ENCODE peak calls at places on chromosomes 1 and 21, in four cellular contexts. G is sciatic nerve, M is AG04449, R is GF-D8. X is an unnamed sample.

GRCh38 chr21:38088916-38089762 is 167.7 kb upstream of the KCNJ15 start:
- DNase-seq in R (no peak), M (no peak), G (no peak), X (no peak)

GRCh38 chr1:47554901-47555300 is 117.1 kb downstream of the FOXD2 start:
- DNase-seq in G (no peak), R (no peak), M (peak; percentile 19), X (no peak)

GRCh38 chr1:232463226-232463625 is 166.7 kb downstream of the SIPA1L2 start:
- DNase-seq in G (no peak), M (no peak), R (no peak), X (no peak)

GRCh38 chr1:243917863-243918565 is 68.0 kb upstream of the AKT3 start:
- DNase-seq in M (no peak), G (no peak), R (no peak), X (no peak)

GRCh38 chr1:119542492-119542946 is 35.5 kb downstream of the HSD3B1 start:
- DNase-seq in R (no peak), G (no peak), M (no peak), X (no peak)

GRCh38 chr21:41653944-41654625 is 112.8 kb downstream of the RIPK4 start:
- DNase-seq in R (no peak), M (peak; percentile 50), G (no peak), X (no peak)

GRCh38 chr21:33268736-33269441 is 2.7 kb downstream of the IL10RB start:
- DNase-seq in M (no peak), R (no peak), G (no peak), X (no peak)

GRCh38 chr1:48807599-48808260 is 31.0 kb upstream of the BEND5 start:
- DNase-seq in R (no peak), G (no peak), M (no peak), X (no peak)

GRCh38 chr1:223052931-223053330 is 90.1 kb downstream of the TLR5 start:
- DNase-seq in G (no peak), M (no peak), R (no peak), X (no peak)

GRCh38 chr1:13760340-13760739 is 60.4 kb downstream of the PRDM2 start:
- DNase-seq in M (no peak), R (no peak), G (no peak), X (no peak)

GRCh38 chr1:12433323-12434053 is 184.5 kb downstream of the DHRS3 start:
- DNase-seq in M (no peak), G (peak; percentile 78), R (no peak), X (peak; percentile 88)

GRCh38 chr1:69567847-69568434 is at the start of gene LRRC7:
- DNase-seq in M (no peak), G (no peak), R (no peak), X (peak; percentile 76)

GRCh38 chr1:206591696-206592095 is 20.6 kb downstream of the EIF2D start:
- DNase-seq in G (no peak), M (no peak), R (no peak), X (no peak)

GRCh38 chr1:168845083-168845650 is 116.2 kb upstream of the DPT start:
- DNase-seq in R (no peak), G (no peak), M (no peak), X (no peak)

GRCh38 chr1:26177182-26177684 is at the start of gene CNKSR1:
- DNase-seq in G (no peak), M (no peak), R (no peak), X (no peak)

GRCh38 chr1:41351262-41352151 is 9.7 kb upstream of the FOXO6 start:
- DNase-seq in M (no peak), R (no peak), G (peak; percentile 6), X (peak; percentile 12)

GRCh38 chr21:33644383-33645074 is 2.2 kb downstream of the ITSN1 start:
- DNase-seq in M (no peak), G (no peak), R (peak; percentile 50), X (no peak)

GRCh38 chr1:223363856-223364684 is at the start of gene SUSD4:
- DNase-seq in M (no peak), R (no peak), G (no peak), X (no peak)

GRCh38 chr1:35364732-35365131 is 96.2 kb downstream of the ZMYM4 start:
- DNase-seq in M (no peak), G (no peak), R (no peak), X (no peak)

GRCh38 chr1:22971161-22972062 is 1.3 kb downstream of the LACTBL1 start:
- DNase-seq in M (no peak), G (no peak), R (no peak), X (peak; percentile 9)

GRCh38 chr1:207752456-207753132 is 740 bp downstream of the CD46 start:
- DNase-seq in G (no peak), R (no peak), M (no peak), X (peak; percentile 69)

GRCh38 chr21:20774737-20775136 is 223.5 kb upstream of the NCAM2 start:
- DNase-seq in M (no peak), G (no peak), R (no peak), X (no peak)

GRCh38 chr21:43918385-43918947 is 53.4 kb downstream of the AGPAT3 start:
- DNase-seq in R (no peak), G (no peak), M (no peak), X (peak; percentile 47)

GRCh38 chr1:12173631-12174121 is 6.9 kb downstream of the TNFRSF1B start:
- DNase-seq in M (no peak), R (peak; percentile 52), G (peak; percentile 77), X (peak; percentile 91)

GRCh38 chr1:33349081-33349759 is 28.3 kb upstream of the A3GALT2 start:
- DNase-seq in M (no peak), R (no peak), G (no peak), X (peak; percentile 88)

GRCh38 chr1:243409284-243409683 is 153.4 kb downstream of the SDCCAG8 start:
- DNase-seq in M (no peak), R (no peak), G (no peak), X (no peak)

GRCh38 chr1:151539321-151540020 is 638 bp upstream of the TUFT1 start:
- DNase-seq in M (no peak), R (peak; percentile 10), G (peak; percentile 82), X (peak; percentile 88)

GRCh38 chr21:36337099-36337509 is 17.1 kb downstream of the MORC3 start:
- DNase-seq in G (no peak), M (no peak), R (no peak), X (no peak)

GRCh38 chr1:21956720-21957552 is 19.8 kb upstream of the HSPG2 start:
- DNase-seq in R (no peak), G (no peak), M (no peak), X (no peak)

GRCh38 chr1:87513270-87513669 is 184.6 kb downstream of the LMO4 start:
- DNase-seq in R (no peak), M (no peak), G (no peak), X (no peak)

GRCh38 chr1:22428672-22429071 is 23.0 kb upstream of the ZBTB40 start:
- DNase-seq in M (no peak), R (peak; percentile 11), G (no peak), X (no peak)

GRCh38 chr1:19101244-19101643 is 108.8 kb downstream of the UBR4 start:
- DNase-seq in M (no peak), G (no peak), R (no peak), X (no peak)